ENCODE peak calls at places on chromosomes 2 and 18, in ten cellular contexts. One of them, this sample, is unnamed.

GRCh38 chr2:215839309-215839708 is 174.0 kb downstream of the MREG start:
- DNase-seq in GM12865: no peak
- DNase-seq in endothelial cell: no peak
- DNase-seq in A673: no peak
- DNase-seq in chondrocyte: no peak
- DNase-seq in mucosa of descending colon: no peak
- DNase-seq in spleen: peak; percentile 37
- DNase-seq in body of pancreas: no peak
- DNase-seq in right lobe of liver: no peak
- DNase-seq in fibroblast of mammary gland: no peak
- DNase-seq in this sample: no peak

GRCh38 chr2:232854082-232854481 is 16.0 kb upstream of the SNORC start:
- DNase-seq in GM12865: no peak
- DNase-seq in endothelial cell: no peak
- DNase-seq in A673: peak; percentile 74
- DNase-seq in chondrocyte: no peak
- DNase-seq in mucosa of descending colon: peak; percentile 62
- DNase-seq in spleen: no peak
- DNase-seq in body of pancreas: no peak
- DNase-seq in right lobe of liver: peak; percentile 50
- DNase-seq in fibroblast of mammary gland: peak; percentile 90
- DNase-seq in this sample: no peak

GRCh38 chr2:27185331-27186026 is 26.4 kb upstream of the ATRAID start:
- DNase-seq in GM12865: no peak
- DNase-seq in endothelial cell: no peak
- DNase-seq in A673: no peak
- DNase-seq in chondrocyte: no peak
- DNase-seq in mucosa of descending colon: no peak
- DNase-seq in spleen: no peak
- DNase-seq in body of pancreas: peak; percentile 17
- DNase-seq in right lobe of liver: peak; percentile 58
- DNase-seq in fibroblast of mammary gland: peak; percentile 80
- DNase-seq in this sample: no peak

GRCh38 chr2:224843141-224843540 is 127.0 kb upstream of the CCDC195 start:
- DNase-seq in GM12865: no peak
- DNase-seq in endothelial cell: no peak
- DNase-seq in A673: no peak
- DNase-seq in chondrocyte: no peak
- DNase-seq in mucosa of descending colon: no peak
- DNase-seq in spleen: no peak
- DNase-seq in body of pancreas: no peak
- DNase-seq in right lobe of liver: no peak
- DNase-seq in fibroblast of mammary gland: no peak
- DNase-seq in this sample: no peak

GRCh38 chr18:44839239-44839666 is 158.6 kb downstream of the SETBP1 start:
- DNase-seq in GM12865: peak; percentile 82
- DNase-seq in endothelial cell: peak; percentile 11
- DNase-seq in A673: peak; percentile 86
- DNase-seq in chondrocyte: no peak
- DNase-seq in mucosa of descending colon: peak; percentile 77
- DNase-seq in spleen: peak; percentile 93
- DNase-seq in body of pancreas: peak; percentile 69
- DNase-seq in right lobe of liver: peak; percentile 74
- DNase-seq in fibroblast of mammary gland: peak; percentile 61
- DNase-seq in this sample: peak; percentile 41

GRCh38 chr2:11866358-11867335 is 120.2 kb downstream of the LPIN1 start:
- DNase-seq in GM12865: peak; percentile 83
- DNase-seq in endothelial cell: no peak
- DNase-seq in A673: no peak
- DNase-seq in chondrocyte: no peak
- DNase-seq in mucosa of descending colon: no peak
- DNase-seq in spleen: peak; percentile 11
- DNase-seq in body of pancreas: no peak
- DNase-seq in right lobe of liver: no peak
- DNase-seq in fibroblast of mammary gland: no peak
- DNase-seq in this sample: no peak

GRCh38 chr2:157805519-157805918 is 70.6 kb downstream of the ACVR1 start:
- DNase-seq in GM12865: no peak
- DNase-seq in endothelial cell: no peak
- DNase-seq in A673: no peak
- DNase-seq in chondrocyte: no peak
- DNase-seq in mucosa of descending colon: no peak
- DNase-seq in spleen: no peak
- DNase-seq in body of pancreas: no peak
- DNase-seq in right lobe of liver: no peak
- DNase-seq in fibroblast of mammary gland: no peak
- DNase-seq in this sample: no peak

GRCh38 chr2:12534646-12535263 is 182.0 kb upstream of the TRIB2 start:
- DNase-seq in GM12865: no peak
- DNase-seq in endothelial cell: no peak
- DNase-seq in A673: peak; percentile 51
- DNase-seq in chondrocyte: no peak
- DNase-seq in mucosa of descending colon: no peak
- DNase-seq in spleen: no peak
- DNase-seq in body of pancreas: no peak
- DNase-seq in right lobe of liver: no peak
- DNase-seq in fibroblast of mammary gland: peak; percentile 97
- DNase-seq in this sample: no peak

GRCh38 chr2:158778243-158778642 is 16.9 kb upstream of the DAPL1 start:
- DNase-seq in GM12865: no peak
- DNase-seq in endothelial cell: no peak
- DNase-seq in A673: no peak
- DNase-seq in chondrocyte: no peak
- DNase-seq in mucosa of descending colon: no peak
- DNase-seq in spleen: no peak
- DNase-seq in body of pancreas: no peak
- DNase-seq in right lobe of liver: no peak
- DNase-seq in fibroblast of mammary gland: no peak
- DNase-seq in this sample: no peak

GRCh38 chr2:103196834-103197233 is 435.0 kb downstream of the TMEM182 start:
- DNase-seq in GM12865: no peak
- DNase-seq in endothelial cell: no peak
- DNase-seq in A673: no peak
- DNase-seq in chondrocyte: no peak
- DNase-seq in mucosa of descending colon: no peak
- DNase-seq in spleen: no peak
- DNase-seq in body of pancreas: no peak
- DNase-seq in right lobe of liver: no peak
- DNase-seq in fibroblast of mammary gland: no peak
- DNase-seq in this sample: no peak

GRCh38 chr18:7666195-7666776 is 99.2 kb downstream of the PTPRM start:
- DNase-seq in GM12865: no peak
- DNase-seq in endothelial cell: no peak
- DNase-seq in A673: no peak
- DNase-seq in chondrocyte: no peak
- DNase-seq in mucosa of descending colon: no peak
- DNase-seq in spleen: no peak
- DNase-seq in body of pancreas: no peak
- DNase-seq in right lobe of liver: no peak
- DNase-seq in fibroblast of mammary gland: no peak
- DNase-seq in this sample: no peak

DNA sequence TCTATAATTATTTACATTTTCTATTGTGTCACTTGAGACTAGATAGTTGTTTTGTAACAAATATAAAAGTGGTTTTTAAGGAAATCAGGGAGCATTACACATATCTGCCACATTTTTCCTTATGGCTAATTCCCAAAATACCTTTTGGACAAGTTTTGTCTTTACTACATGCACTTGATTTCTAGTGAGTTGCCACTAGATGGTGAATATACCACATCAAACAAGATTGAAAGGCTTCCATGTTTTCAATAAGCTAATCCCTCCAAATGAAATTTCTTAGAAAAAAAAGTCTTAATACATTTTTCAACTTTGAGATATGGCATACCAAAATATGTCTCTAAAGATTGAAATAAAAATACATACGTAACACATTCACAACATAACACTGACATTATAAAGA is 9.1 kb upstream of the HIBCH start:
- DNase-seq in GM12865: no peak
- DNase-seq in endothelial cell: no peak
- DNase-seq in A673: no peak
- DNase-seq in chondrocyte: no peak
- DNase-seq in mucosa of descending colon: no peak
- DNase-seq in spleen: no peak
- DNase-seq in body of pancreas: no peak
- DNase-seq in right lobe of liver: no peak
- DNase-seq in fibroblast of mammary gland: peak; percentile 38
- DNase-seq in this sample: no peak
- TF ChIP-seq CTCF in GM12865: no peak
- TF ChIP-seq CTCF in endothelial cell: no peak
- TF ChIP-seq CTCF in A673: peak; percentile 39
- TF ChIP-seq CTCF in chondrocyte: peak; percentile 70
- TF ChIP-seq CTCF in mucosa of descending colon: no peak
- TF ChIP-seq CTCF in spleen: no peak
- TF ChIP-seq CTCF in body of pancreas: peak; percentile 55
- TF ChIP-seq CTCF in right lobe of liver: peak; percentile 39
- TF ChIP-seq CTCF in fibroblast of mammary gland: no peak
- TF ChIP-seq CTCF in this sample: no peak

GRCh38 chr2:174522553-174522952 is 35.7 kb upstream of the GPR155 start:
- DNase-seq in GM12865: peak; percentile 13
- DNase-seq in endothelial cell: no peak
- DNase-seq in A673: no peak
- DNase-seq in chondrocyte: no peak
- DNase-seq in mucosa of descending colon: no peak
- DNase-seq in spleen: no peak
- DNase-seq in body of pancreas: no peak
- DNase-seq in right lobe of liver: no peak
- DNase-seq in fibroblast of mammary gland: peak; percentile 33
- DNase-seq in this sample: no peak
- TF ChIP-seq CTCF in GM12865: peak; percentile 17
- TF ChIP-seq CTCF in endothelial cell: no peak
- TF ChIP-seq CTCF in A673: peak; percentile 41
- TF ChIP-seq CTCF in chondrocyte: peak; percentile 74
- TF ChIP-seq CTCF in mucosa of descending colon: no peak
- TF ChIP-seq CTCF in spleen: no peak
- TF ChIP-seq CTCF in body of pancreas: peak; percentile 56
- TF ChIP-seq CTCF in right lobe of liver: peak; percentile 56
- TF ChIP-seq CTCF in fibroblast of mammary gland: peak; percentile 35
- TF ChIP-seq CTCF in this sample: peak; percentile 31

GRCh38 chr2:85238607-85239006 is 89.2 kb downstream of the TGOLN2 start:
- DNase-seq in GM12865: no peak
- DNase-seq in endothelial cell: no peak
- DNase-seq in A673: no peak
- DNase-seq in chondrocyte: no peak
- DNase-seq in mucosa of descending colon: no peak
- DNase-seq in spleen: peak; percentile 12
- DNase-seq in body of pancreas: no peak
- DNase-seq in right lobe of liver: no peak
- DNase-seq in fibroblast of mammary gland: no peak
- DNase-seq in this sample: no peak

GRCh38 chr2:85240055-85240454 is 87.7 kb downstream of the TGOLN2 start:
- DNase-seq in GM12865: no peak
- DNase-seq in endothelial cell: no peak
- DNase-seq in A673: no peak
- DNase-seq in chondrocyte: no peak
- DNase-seq in mucosa of descending colon: no peak
- DNase-seq in spleen: peak; percentile 75
- DNase-seq in body of pancreas: no peak
- DNase-seq in right lobe of liver: no peak
- DNase-seq in fibroblast of mammary gland: no peak
- DNase-seq in this sample: no peak

GRCh38 chr2:85236107-85236506 is 91.7 kb downstream of the TGOLN2 start:
- DNase-seq in GM12865: no peak
- DNase-seq in endothelial cell: no peak
- DNase-seq in A673: no peak
- DNase-seq in chondrocyte: peak; percentile 29
- DNase-seq in mucosa of descending colon: no peak
- DNase-seq in spleen: peak; percentile 24
- DNase-seq in body of pancreas: no peak
- DNase-seq in right lobe of liver: no peak
- DNase-seq in fibroblast of mammary gland: no peak
- DNase-seq in this sample: no peak

GRCh38 chr2:85239102-85239501 is 88.7 kb downstream of the TGOLN2 start:
- DNase-seq in GM12865: no peak
- DNase-seq in endothelial cell: no peak
- DNase-seq in A673: no peak
- DNase-seq in chondrocyte: no peak
- DNase-seq in mucosa of descending colon: no peak
- DNase-seq in spleen: peak; percentile 42
- DNase-seq in body of pancreas: no peak
- DNase-seq in right lobe of liver: no peak
- DNase-seq in fibroblast of mammary gland: no peak
- DNase-seq in this sample: no peak

DNA sequence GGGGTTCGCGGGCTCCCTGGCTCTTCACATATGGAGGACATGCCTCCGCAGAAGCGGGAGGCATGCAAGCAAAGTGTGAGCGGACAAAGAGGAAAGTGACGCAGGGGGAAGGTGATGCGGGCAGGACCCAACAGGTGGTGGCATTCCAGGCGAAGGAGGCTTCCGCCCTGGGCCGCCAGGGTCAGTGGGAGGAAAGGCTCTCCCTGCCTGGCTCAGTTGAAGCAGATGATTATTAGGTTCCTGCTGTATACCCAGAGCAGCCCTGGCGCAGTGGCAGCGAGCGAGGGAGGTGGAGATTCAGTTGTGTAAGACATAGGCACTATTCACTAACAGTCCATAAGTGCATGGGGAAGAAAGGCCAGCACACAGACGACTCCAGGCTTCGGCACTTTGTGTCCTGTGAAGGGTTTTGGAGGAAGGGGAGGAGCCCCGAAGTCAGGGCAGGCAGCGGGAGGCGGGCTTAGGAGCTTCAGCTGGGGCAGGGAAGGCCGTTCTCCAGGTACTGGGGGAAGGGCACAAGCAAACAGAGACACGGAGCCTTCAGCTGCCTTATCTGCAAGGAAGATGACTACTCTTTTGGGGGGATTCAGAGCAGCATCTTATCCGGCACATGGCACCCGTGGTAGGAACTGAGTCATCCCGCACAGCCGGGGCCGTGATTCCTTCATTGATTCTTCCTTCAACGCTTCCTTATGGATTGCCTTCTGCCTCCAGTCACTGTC is 89.8 kb downstream of the TGOLN2 start:
- DNase-seq in GM12865: no peak
- DNase-seq in endothelial cell: peak; percentile 53
- DNase-seq in A673: no peak
- DNase-seq in chondrocyte: no peak
- DNase-seq in mucosa of descending colon: no peak
- DNase-seq in spleen: peak; percentile 58
- DNase-seq in body of pancreas: peak; percentile 73
- DNase-seq in right lobe of liver: no peak
- DNase-seq in fibroblast of mammary gland: no peak
- DNase-seq in this sample: no peak
- TF ChIP-seq CTCF in GM12865: no peak
- TF ChIP-seq CTCF in endothelial cell: no peak
- TF ChIP-seq CTCF in A673: no peak
- TF ChIP-seq CTCF in chondrocyte: no peak
- TF ChIP-seq CTCF in mucosa of descending colon: no peak
- TF ChIP-seq CTCF in spleen: no peak
- TF ChIP-seq CTCF in body of pancreas: peak; percentile 16
- TF ChIP-seq CTCF in right lobe of liver: no peak
- TF ChIP-seq CTCF in fibroblast of mammary gland: no peak
- TF ChIP-seq CTCF in this sample: no peak

DNA sequence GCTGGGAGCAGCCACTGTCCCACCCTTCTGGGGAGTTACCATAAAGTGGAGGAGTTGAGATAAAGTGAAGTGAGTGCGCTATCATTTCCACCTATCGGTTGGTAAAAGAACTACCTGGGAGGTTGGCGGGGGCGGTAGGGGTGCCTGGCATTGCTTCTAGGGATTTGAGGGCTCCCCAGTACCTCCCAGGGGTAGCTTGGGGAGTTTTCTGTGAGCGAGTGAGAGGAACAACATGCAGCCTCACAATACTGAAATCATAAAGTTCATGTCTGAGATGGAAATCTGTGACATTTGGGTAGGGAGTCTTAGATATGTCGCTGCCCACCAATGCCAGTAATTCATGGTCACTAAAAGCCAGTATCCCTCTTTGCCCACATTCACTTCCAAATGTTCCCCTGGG is 68.7 kb downstream of the PRKCE start:
- DNase-seq in GM12865: no peak
- DNase-seq in endothelial cell: no peak
- DNase-seq in A673: no peak
- DNase-seq in chondrocyte: no peak
- DNase-seq in mucosa of descending colon: no peak
- DNase-seq in spleen: no peak
- DNase-seq in body of pancreas: no peak
- DNase-seq in right lobe of liver: no peak
- DNase-seq in fibroblast of mammary gland: no peak
- DNase-seq in this sample: no peak
- TF ChIP-seq CTCF in GM12865: no peak
- TF ChIP-seq CTCF in endothelial cell: no peak
- TF ChIP-seq CTCF in A673: no peak
- TF ChIP-seq CTCF in chondrocyte: no peak
- TF ChIP-seq CTCF in mucosa of descending colon: no peak
- TF ChIP-seq CTCF in spleen: no peak
- TF ChIP-seq CTCF in body of pancreas: no peak
- TF ChIP-seq CTCF in right lobe of liver: no peak
- TF ChIP-seq CTCF in fibroblast of mammary gland: no peak
- TF ChIP-seq CTCF in this sample: no peak

This sample was measured in glutamatergic neuron.